ENCODE peak calls at places on chromosome 15, in ten cellular contexts. G is bronchial epithelial cell, F is AG09319, I is thoracic aorta, X is SK-N-SH, W is GM06990, E is IMR-90, C is ovary, N is spleen, R is suprapubic skin. L is an unnamed sample.

GRCh38 chr15:95325763-95326688 is 1004.5 kb upstream of the NR2F2 start:
- DNase-seq in C (peak), G (no peak), N (no peak), I (no peak), E (no peak), F (no peak), X (no peak), R (no peak), W (no peak), L (no peak)

GRCh38 chr15:39887832-39888231 is 32.2 kb downstream of the GPR176 start:
- DNase-seq in X (no peak), E (peak), R (no peak), W (no peak), N (no peak), I (no peak), C (no peak), G (peak), F (peak), L (no peak)

GRCh38 chr15:67690936-67691335 is 134.4 kb upstream of the SKOR1 start:
- DNase-seq in W (no peak), G (peak), I (no peak), X (no peak), R (no peak), N (no peak), E (peak), C (no peak), F (no peak), L (no peak)

GRCh38 chr15:80404719-80405553 is 754 bp downstream of the ARNT2 start:
- DNase-seq in E (peak), F (no peak), G (no peak), R (no peak), N (no peak), C (peak), W (no peak), I (no peak), X (peak), L (no peak)

GRCh38 chr15:97504031-97504430 is 456.5 kb upstream of the ARRDC4 start:
- DNase-seq in X (no peak), F (no peak), W (no peak), C (no peak), N (no peak), R (no peak), E (peak), I (no peak), G (peak), L (no peak)

GRCh38 chr15:49424954-49425353 is 1.9 kb downstream of the FGF7 start:
- DNase-seq in X (no peak), I (no peak), E (peak), N (no peak), W (no peak), F (no peak), C (no peak), R (no peak), G (no peak), L (no peak)

GRCh38 chr15:88529021-88529630 is 17.4 kb downstream of the DET1 start:
- DNase-seq in G (peak), E (peak), F (peak), X (no peak), W (no peak), N (no peak), R (no peak), C (no peak), I (no peak), L (no peak)

GRCh38 chr15:91116379-91117067 is 16.5 kb downstream of the SV2B start:
- DNase-seq in I (no peak), G (peak), X (no peak), R (no peak), E (no peak), N (no peak), W (peak), C (no peak), F (no peak), L (no peak)

GRCh38 chr15:58724471-58724870 is 25.0 kb downstream of the ADAM10 start:
- DNase-seq in I (no peak), G (no peak), X (no peak), W (peak), F (no peak), N (no peak), E (peak), C (no peak), R (no peak), L (no peak)

GRCh38 chr15:63969652-63970421 is 76.4 kb downstream of the DAPK2 start:
- DNase-seq in F (no peak), N (peak), X (no peak), W (no peak), E (no peak), C (no peak), G (peak), I (no peak), R (no peak), L (no peak)

GRCh38 chr15:98948941-98949340 is 58.7 kb downstream of the PGPEP1L start:
- DNase-seq in F (no peak), I (no peak), R (no peak), X (no peak), C (no peak), G (no peak), N (peak), E (no peak), W (no peak), L (no peak)

GRCh38 chr15:80210612-80211554 is 41.1 kb downstream of the CTXND1 start:
- DNase-seq in R (no peak), W (peak), E (no peak), N (no peak), C (no peak), X (no peak), G (no peak), I (no peak), F (no peak), L (no peak)

GRCh38 chr15:38559131-38559530 is 5.5 kb downstream of the RASGRP1 start:
- DNase-seq in G (no peak), I (no peak), C (no peak), F (no peak), X (peak), N (no peak), E (no peak), W (no peak), R (no peak), L (no peak)

GRCh38 chr15:45307230-45307924 is 55.3 kb downstream of the SLC28A2 start:
- DNase-seq in X (peak), N (no peak), W (no peak), C (no peak), F (peak), I (no peak), R (no peak), E (peak), G (peak), L (no peak)

GRCh38 chr15:63583027-63583426 is 14.2 kb upstream of the FBXL22 start:
- DNase-seq in C (no peak), R (no peak), W (no peak), N (no peak), G (peak), X (no peak), E (peak), I (no peak), F (peak), L (no peak)

GRCh38 chr15:72902245-72902928 is 118.8 kb upstream of the ADPGK start:
- DNase-seq in W (no peak), I (peak), F (no peak), X (no peak), E (peak), N (no peak), G (no peak), C (no peak), R (no peak), L (no peak)

GRCh38 chr15:36501063-36501678 is 78.3 kb upstream of the CDIN1 start:
- DNase-seq in I (no peak), C (no peak), E (peak), R (no peak), X (peak), G (peak), F (peak), N (no peak), W (no peak), L (no peak)

GRCh38 chr15:82587805-82588204 is 47.5 kb upstream of the RPS17 start:
- DNase-seq in N (no peak), W (no peak), F (no peak), I (no peak), E (no peak), R (no peak), C (no peak), X (no peak), G (no peak), L (peak)

GRCh38 chr15:82580713-82581112 is 40.5 kb upstream of the RPS17 start:
- DNase-seq in C (no peak), N (no peak), R (no peak), X (no peak), G (no peak), I (no peak), F (no peak), E (no peak), W (no peak), L (no peak)

GRCh38 chr15:82585072-82585471 is 44.8 kb upstream of the RPS17 start:
- DNase-seq in F (no peak), G (no peak), I (no peak), E (peak), W (no peak), C (no peak), R (no peak), X (no peak), N (no peak), L (no peak)
- TF ChIP-seq CTCF in F (peak), G (no peak), I (no peak), E (peak), W (no peak), C (no peak), R (no peak), X (no peak), N (no peak), L (peak)

GRCh38 chr15:44183363-44183762 is 11.7 kb downstream of the FRMD5 start:
- DNase-seq in E (no peak), C (no peak), N (no peak), W (no peak), G (no peak), F (no peak), I (no peak), R (no peak), X (no peak), L (no peak)

GRCh38 chr15:44188810-44189209 is 6.3 kb downstream of the FRMD5 start:
- DNase-seq in X (no peak), I (no peak), F (no peak), G (no peak), C (no peak), R (no peak), N (no peak), E (no peak), W (no peak), L (no peak)

GRCh38 chr15:44181410-44181809 is 13.7 kb downstream of the FRMD5 start:
- DNase-seq in R (no peak), G (no peak), X (no peak), I (no peak), F (no peak), W (no peak), E (no peak), C (no peak), N (no peak), L (no peak)

DNA sequence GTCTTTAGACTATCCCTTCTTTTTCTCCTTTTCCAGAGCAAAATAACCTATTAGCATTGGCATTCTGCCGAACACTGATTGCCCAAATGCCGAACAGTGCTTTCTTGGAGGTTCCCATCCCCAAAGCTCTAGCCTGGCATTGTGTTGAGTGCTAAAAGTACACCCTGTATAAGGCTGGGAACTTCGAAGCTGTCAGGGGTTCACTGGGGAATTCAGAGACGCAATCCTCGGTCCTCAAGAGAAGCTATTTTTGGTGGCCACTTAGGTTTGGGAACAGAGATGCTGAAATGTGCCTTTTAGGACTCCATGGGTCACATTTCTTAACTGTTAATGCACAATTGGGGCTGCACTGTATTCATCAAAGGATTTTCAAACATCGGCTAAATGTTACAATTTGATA is 8.3 kb downstream of the FRMD5 start:
- DNase-seq in G (no peak), E (no peak), X (no peak), F (no peak), N (no peak), W (no peak), I (no peak), R (no peak), C (no peak), L (no peak)
- TF ChIP-seq CTCF in G (no peak), E (no peak), X (no peak), F (no peak), N (no peak), W (no peak), I (no peak), R (no peak), C (no peak), L (no peak)

DNA sequence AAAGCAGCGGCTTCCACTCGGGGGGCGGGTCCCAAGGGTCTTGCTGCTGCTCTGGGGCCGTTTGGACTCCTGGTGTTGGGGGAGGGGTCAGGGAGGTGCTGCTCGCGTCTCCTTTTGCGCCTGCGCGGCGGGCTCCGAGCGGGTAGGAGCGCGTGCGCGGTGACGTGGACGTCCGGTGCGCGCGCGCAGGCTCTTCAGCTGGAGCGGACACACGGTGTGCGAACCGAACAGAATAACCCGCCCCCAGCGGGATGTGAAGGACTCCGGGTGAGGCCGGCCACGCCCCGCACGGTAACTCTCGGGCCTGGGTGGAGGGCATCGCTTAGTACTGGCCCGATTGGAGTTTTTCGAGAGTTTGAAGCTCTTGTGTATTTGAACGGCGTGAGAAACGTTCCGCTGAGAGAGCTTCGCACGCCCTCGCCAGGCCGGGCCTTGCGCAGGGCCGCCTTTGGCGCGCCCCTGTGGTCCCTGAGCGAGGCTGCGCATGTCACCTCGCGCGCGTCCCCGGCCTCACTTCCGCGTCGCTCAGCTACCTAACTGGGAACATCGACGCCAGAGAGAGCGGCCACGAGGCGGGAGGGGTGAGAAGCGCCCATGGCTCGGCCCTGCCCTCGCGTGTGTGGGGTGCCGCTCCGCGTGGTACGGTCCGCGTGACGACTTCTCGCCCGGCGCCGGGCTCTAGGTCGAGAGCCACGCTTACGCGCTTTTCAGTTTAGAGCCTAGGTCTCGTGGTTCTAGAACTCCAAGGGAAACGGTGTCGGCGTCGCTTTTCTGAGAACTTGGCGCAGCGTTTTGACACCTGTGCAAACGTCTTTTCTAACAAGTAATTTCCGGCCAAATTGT is at the start of gene MGA:
- DNase-seq in I (peak), X (peak), C (peak), W (peak), G (peak), F (peak), R (peak), E (peak), N (peak), L (peak)
- TF ChIP-seq CTCF in I (peak), X (peak), C (no peak), W (peak), G (no peak), F (peak), R (no peak), E (peak), N (no peak), L (peak)

GRCh38 chr15:23629234-23629805 is 18.3 kb downstream of the MAGEL2 start:
- DNase-seq in G (peak), X (peak), R (no peak), C (no peak), W (no peak), N (no peak), E (no peak), I (no peak), F (no peak), L (no peak)
- TF ChIP-seq CTCF in G (peak), X (peak), R (no peak), C (no peak), W (peak), N (no peak), E (peak), I (peak), F (peak), L (peak)

GRCh38 chr15:100703032-100703578 is 100.7 kb downstream of the ASB7 start:
- DNase-seq in C (no peak), F (no peak), R (no peak), E (peak), W (peak), G (peak), N (no peak), X (no peak), I (no peak), L (peak)
- TF ChIP-seq CTCF in C (no peak), F (no peak), R (no peak), E (no peak), W (no peak), G (peak), N (no peak), X (no peak), I (no peak), L (peak)

DNA sequence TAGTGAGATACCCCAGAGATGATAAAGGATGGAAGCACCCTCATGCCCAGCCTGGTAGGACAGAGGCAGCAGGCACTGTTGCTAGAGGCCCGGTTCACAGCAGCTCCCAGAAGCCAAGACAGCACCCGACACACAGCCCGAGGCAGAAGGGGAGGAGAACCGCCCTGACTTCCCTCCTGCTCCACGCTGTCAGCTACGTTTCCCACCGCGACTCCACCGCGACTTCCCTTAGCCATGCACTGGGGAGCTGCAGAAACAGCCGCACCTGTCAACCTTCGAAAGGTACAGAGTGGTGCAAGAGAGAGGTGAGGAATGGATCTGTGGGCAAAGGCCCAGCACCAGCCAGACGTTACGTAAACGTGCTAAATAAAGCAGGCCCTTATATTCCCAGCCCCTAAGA is 529.2 kb downstream of the GABRG3 start:
- DNase-seq in R (no peak), X (no peak), F (no peak), C (no peak), N (no peak), W (no peak), I (no peak), G (no peak), E (no peak), L (no peak)
- TF ChIP-seq CTCF in R (no peak), X (no peak), F (no peak), C (no peak), N (no peak), W (no peak), I (no peak), G (no peak), E (no peak), L (no peak)

DNA sequence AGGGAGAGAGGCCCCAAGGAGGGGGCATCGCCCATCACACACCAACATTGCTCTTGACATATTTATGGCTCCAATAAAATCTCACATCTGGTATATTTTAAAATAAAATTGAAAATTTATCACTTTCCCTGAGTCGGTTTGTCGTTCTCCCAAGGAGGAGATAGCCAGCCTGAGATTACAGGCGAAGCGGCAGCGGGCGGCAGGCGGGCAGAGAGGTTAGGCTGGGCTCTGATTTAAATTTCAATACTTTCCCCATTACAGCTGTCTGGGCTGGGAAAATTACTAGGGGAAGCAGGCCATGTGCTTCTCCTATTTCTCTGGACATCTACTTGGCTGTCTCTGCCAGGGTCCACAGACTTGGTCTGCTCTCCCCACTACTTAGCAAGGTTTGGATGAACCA is 98.7 kb downstream of the LINGO1 start:
- DNase-seq in W (no peak), E (no peak), N (peak), F (no peak), I (no peak), X (no peak), R (no peak), G (no peak), C (no peak), L (no peak)
- TF ChIP-seq CTCF in W (no peak), E (no peak), N (no peak), F (no peak), I (no peak), X (no peak), R (no peak), G (no peak), C (no peak), L (no peak)

L was measured in RWPE2.